ENCODE peak calls at places on chromosomes 3 and 15, in seven cellular contexts. One of them, this sample, is unnamed.
A peak's percentile ranks its signal among the peaks of the same experiment; 100 is the strongest.

GRCh38 chr15:82852906-82853635 is 43.6 kb downstream of the WHAMM start:
- DNase-seq in IMR-90: no peak
- DNase-seq in endothelial cell of umbilical vein: no peak
- DNase-seq in colonic mucosa: no peak
- DNase-seq in heart left ventricle: no peak
- DNase-seq in stomach: peak; percentile 24
- DNase-seq in PC-3: no peak
- DNase-seq in this sample: no peak

GRCh38 chr3:54033761-54034160 is 88.6 kb upstream of the CACNA2D3 start:
- DNase-seq in IMR-90: no peak
- DNase-seq in endothelial cell of umbilical vein: no peak
- DNase-seq in colonic mucosa: no peak
- DNase-seq in heart left ventricle: no peak
- DNase-seq in stomach: no peak
- DNase-seq in PC-3: no peak
- DNase-seq in this sample: no peak

GRCh38 chr3:71578045-71578730 is 5.3 kb downstream of the FOXP1 start:
- DNase-seq in IMR-90: peak; percentile 60
- DNase-seq in endothelial cell of umbilical vein: peak; percentile 47
- DNase-seq in colonic mucosa: no peak
- DNase-seq in heart left ventricle: no peak
- DNase-seq in stomach: no peak
- DNase-seq in PC-3: peak; percentile 75
- DNase-seq in this sample: no peak

GRCh38 chr15:71051539-71051938 is 63.7 kb upstream of the THSD4 start:
- DNase-seq in IMR-90: peak; percentile 94
- DNase-seq in endothelial cell of umbilical vein: no peak
- DNase-seq in colonic mucosa: no peak
- DNase-seq in heart left ventricle: peak; percentile 68
- DNase-seq in stomach: no peak
- DNase-seq in PC-3: peak; percentile 16
- DNase-seq in this sample: no peak

GRCh38 chr3:186653079-186653710 is 12.6 kb upstream of the HRG start:
- DNase-seq in IMR-90: no peak
- DNase-seq in endothelial cell of umbilical vein: no peak
- DNase-seq in colonic mucosa: no peak
- DNase-seq in heart left ventricle: no peak
- DNase-seq in stomach: no peak
- DNase-seq in PC-3: no peak
- DNase-seq in this sample: no peak

GRCh38 chr3:108006077-108006675 is 84.7 kb downstream of the CD47 start:
- DNase-seq in IMR-90: no peak
- DNase-seq in endothelial cell of umbilical vein: peak; percentile 60
- DNase-seq in colonic mucosa: peak; percentile 87
- DNase-seq in heart left ventricle: peak; percentile 47
- DNase-seq in stomach: peak; percentile 87
- DNase-seq in PC-3: peak; percentile 51
- DNase-seq in this sample: no peak

GRCh38 chr3:32913790-32914446 is 37.5 kb upstream of the CCR4 start:
- DNase-seq in IMR-90: no peak
- DNase-seq in endothelial cell of umbilical vein: no peak
- DNase-seq in colonic mucosa: no peak
- DNase-seq in heart left ventricle: no peak
- DNase-seq in stomach: no peak
- DNase-seq in PC-3: no peak
- DNase-seq in this sample: peak; percentile 78

GRCh38 chr3:64796597-64796996 is 108.8 kb upstream of the ADAMTS9 start:
- DNase-seq in IMR-90: no peak
- DNase-seq in endothelial cell of umbilical vein: peak; percentile 88
- DNase-seq in colonic mucosa: no peak
- DNase-seq in heart left ventricle: no peak
- DNase-seq in stomach: no peak
- DNase-seq in PC-3: peak; percentile 1
- DNase-seq in this sample: no peak

GRCh38 chr3:134371542-134372324 is 2.5 kb downstream of the AMOTL2 start:
- DNase-seq in IMR-90: peak; percentile 53
- DNase-seq in endothelial cell of umbilical vein: peak; percentile 34
- DNase-seq in colonic mucosa: no peak
- DNase-seq in heart left ventricle: no peak
- DNase-seq in stomach: no peak
- DNase-seq in PC-3: no peak
- DNase-seq in this sample: no peak
- H3K4me3 ChIP-seq in IMR-90: peak overlapping the region; percentile 76
- H3K4me3 ChIP-seq in endothelial cell of umbilical vein: peak overlapping the region; percentile 73
- H3K4me3 ChIP-seq in colonic mucosa: no peak overlapping the region
- H3K4me3 ChIP-seq in heart left ventricle: peak overlapping the region; percentile 83
- H3K4me3 ChIP-seq in stomach: peak overlapping the region; percentile 57
- H3K4me3 ChIP-seq in PC-3: peak overlapping the region; percentile 98
- H3K4me3 ChIP-seq in this sample: peak overlapping the region; percentile 95

GRCh38 chr15:74725241-74725774 is at the start of gene CYP1A1:
- DNase-seq in IMR-90: no peak
- DNase-seq in endothelial cell of umbilical vein: no peak
- DNase-seq in colonic mucosa: peak; percentile 62
- DNase-seq in heart left ventricle: peak; percentile 39
- DNase-seq in stomach: peak; percentile 61
- DNase-seq in PC-3: peak; percentile 39
- DNase-seq in this sample: no peak
- H3K27ac ChIP-seq in IMR-90: no peak within 1 kb of the TSS
- H3K27ac ChIP-seq in endothelial cell of umbilical vein: no peak within 1 kb of the TSS
- H3K27ac ChIP-seq in colonic mucosa: no peak within 1 kb of the TSS
- H3K27ac ChIP-seq in heart left ventricle: peak within 1 kb of the TSS; percentile 34
- H3K27ac ChIP-seq in stomach: peak within 1 kb of the TSS; percentile 16
- H3K27ac ChIP-seq in PC-3: peak within 1 kb of the TSS; percentile 44
- H3K27ac ChIP-seq in this sample: peak within 1 kb of the TSS; percentile 15

GRCh38 chr15:48642795-48643194 is 2.7 kb downstream of the FBN1 start:
- DNase-seq in IMR-90: no peak
- DNase-seq in endothelial cell of umbilical vein: no peak
- DNase-seq in colonic mucosa: no peak
- DNase-seq in heart left ventricle: no peak
- DNase-seq in stomach: no peak
- DNase-seq in PC-3: no peak
- DNase-seq in this sample: no peak
- H3K4me3 ChIP-seq in IMR-90: peak overlapping the region; percentile 90
- H3K4me3 ChIP-seq in endothelial cell of umbilical vein: peak overlapping the region; percentile 50
- H3K4me3 ChIP-seq in colonic mucosa: no peak overlapping the region
- H3K4me3 ChIP-seq in heart left ventricle: peak overlapping the region; percentile 89
- H3K4me3 ChIP-seq in stomach: peak overlapping the region; percentile 63
- H3K4me3 ChIP-seq in PC-3: no peak overlapping the region
- H3K4me3 ChIP-seq in this sample: peak overlapping the region; percentile 94

DNA sequence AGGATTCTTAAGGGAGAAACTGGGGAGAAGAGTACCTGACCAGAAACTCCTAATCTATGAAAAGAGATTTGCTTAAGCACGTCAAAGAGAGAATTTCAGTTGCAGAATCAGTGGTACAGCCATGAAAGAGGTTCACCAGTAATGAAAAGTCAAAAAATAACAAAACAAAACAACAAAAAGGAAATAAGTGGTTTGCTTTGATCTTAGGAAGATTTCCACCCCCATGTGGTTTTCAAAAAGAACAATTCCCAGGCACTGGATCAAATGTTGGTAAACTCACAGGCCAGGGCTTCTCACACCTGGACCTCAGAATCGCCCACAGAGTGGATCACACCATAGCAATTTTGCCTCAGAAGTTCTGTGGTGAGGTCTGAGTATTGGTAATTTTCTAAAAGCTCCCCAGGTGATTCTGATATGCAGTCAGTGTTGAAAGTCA is 67.5 kb downstream of the TMEM39A start:
- DNase-seq in IMR-90: no peak
- DNase-seq in endothelial cell of umbilical vein: no peak
- DNase-seq in colonic mucosa: no peak
- DNase-seq in heart left ventricle: no peak
- DNase-seq in stomach: no peak
- DNase-seq in PC-3: no peak
- DNase-seq in this sample: no peak
- H3K27ac ChIP-seq in IMR-90: no peak overlapping the region
- H3K27ac ChIP-seq in endothelial cell of umbilical vein: no peak overlapping the region
- H3K27ac ChIP-seq in colonic mucosa: no peak overlapping the region
- H3K27ac ChIP-seq in heart left ventricle: no peak overlapping the region
- H3K27ac ChIP-seq in stomach: no peak overlapping the region
- H3K27ac ChIP-seq in PC-3: no peak overlapping the region
- H3K27ac ChIP-seq in this sample: no peak overlapping the region

GRCh38 chr3:13550257-13550693 is 1.4 kb downstream of the FBLN2 start:
- DNase-seq in IMR-90: no peak
- DNase-seq in endothelial cell of umbilical vein: no peak
- DNase-seq in colonic mucosa: no peak
- DNase-seq in heart left ventricle: no peak
- DNase-seq in stomach: no peak
- DNase-seq in PC-3: no peak
- DNase-seq in this sample: no peak
- H3K4me3 ChIP-seq in IMR-90: no peak overlapping the region
- H3K4me3 ChIP-seq in endothelial cell of umbilical vein: no peak overlapping the region
- H3K4me3 ChIP-seq in colonic mucosa: no peak overlapping the region
- H3K4me3 ChIP-seq in heart left ventricle: peak overlapping the region; percentile 49
- H3K4me3 ChIP-seq in stomach: peak overlapping the region; percentile 46
- H3K4me3 ChIP-seq in PC-3: no peak overlapping the region
- H3K4me3 ChIP-seq in this sample: peak overlapping the region; percentile 77

GRCh38 chr15:91021516-91022074 is 799 bp downstream of the VPS33B start:
- DNase-seq in IMR-90: peak; percentile 18
- DNase-seq in endothelial cell of umbilical vein: no peak
- DNase-seq in colonic mucosa: no peak
- DNase-seq in heart left ventricle: no peak
- DNase-seq in stomach: no peak
- DNase-seq in PC-3: no peak
- DNase-seq in this sample: no peak
- H3K27ac ChIP-seq in IMR-90: peak overlapping the region; percentile 71
- H3K27ac ChIP-seq in endothelial cell of umbilical vein: peak overlapping the region; percentile 14
- H3K27ac ChIP-seq in colonic mucosa: no peak overlapping the region
- H3K27ac ChIP-seq in heart left ventricle: no peak overlapping the region
- H3K27ac ChIP-seq in stomach: no peak overlapping the region
- H3K27ac ChIP-seq in PC-3: no peak overlapping the region
- H3K27ac ChIP-seq in this sample: peak overlapping the region; percentile 61

GRCh38 chr15:25830844-25831443 is 32.2 kb downstream of the ATP10A start:
- DNase-seq in IMR-90: peak; percentile 98
- DNase-seq in endothelial cell of umbilical vein: no peak
- DNase-seq in colonic mucosa: no peak
- DNase-seq in heart left ventricle: peak; percentile 37
- DNase-seq in stomach: no peak
- DNase-seq in PC-3: peak; percentile 80
- DNase-seq in this sample: peak; percentile 95
- H3K4me3 ChIP-seq in IMR-90: peak overlapping the region; percentile 22
- H3K4me3 ChIP-seq in endothelial cell of umbilical vein: no peak overlapping the region
- H3K4me3 ChIP-seq in colonic mucosa: no peak overlapping the region
- H3K4me3 ChIP-seq in heart left ventricle: no peak overlapping the region
- H3K4me3 ChIP-seq in stomach: no peak overlapping the region
- H3K4me3 ChIP-seq in PC-3: peak overlapping the region; percentile 41
- H3K4me3 ChIP-seq in this sample: peak overlapping the region; percentile 63

This sample was measured in coronary artery.